ENCODE peak calls at places on chromosomes 13 and 19, in five cellular contexts. E, X, H, L and Q are unnamed samples.
A peak's percentile ranks its signal among the peaks of the same experiment; 100 is the strongest.

GRCh38 chr13:21100211-21100610 is 38.8 kb upstream of the LATS2 start:
- DNase-seq in E (no peak), X (no peak), H (no peak), L (no peak), Q (no peak)

GRCh38 chr19:37551123-37551993 is 43.2 kb downstream of the ZNF571 start:
- DNase-seq in E (no peak), X (peak; percentile 50), H (peak; percentile 54), L (no peak), Q (no peak)

GRCh38 chr13:39779337-39780270 is 124.1 kb downstream of the COG6 start:
- DNase-seq in E (no peak), X (no peak), H (peak; percentile 54), L (no peak), Q (no peak)

GRCh38 chr19:51010066-51010795 is 8.8 kb upstream of the KLK8 start:
- DNase-seq in E (no peak), X (no peak), H (no peak), L (no peak), Q (no peak)

GRCh38 chr13:52846567-52847321 is 1.7 kb downstream of the PCDH8 start:
- DNase-seq in E (peak; percentile 95), X (peak; percentile 55), H (no peak), L (peak; percentile 85), Q (no peak)

GRCh38 chr19:45972081-45972943 is 1.4 kb downstream of the NOVA2 start:
- DNase-seq in E (no peak), X (peak; percentile 21), H (peak; percentile 44), L (no peak), Q (no peak)

GRCh38 chr19:55041627-55042343 is 3.7 kb upstream of the GP6 start:
- DNase-seq in E (no peak), X (no peak), H (peak; percentile 13), L (no peak), Q (no peak)

GRCh38 chr19:38265213-38265861 is 964 bp downstream of the SPINT2 start:
- DNase-seq in E (no peak), X (no peak), H (peak; percentile 10), L (no peak), Q (peak; percentile 55)

GRCh38 chr13:89458456-89458855 is 1787.3 kb downstream of the SLITRK5 start:
- DNase-seq in E (no peak), X (no peak), H (no peak), L (no peak), Q (no peak)

GRCh38 chr19:58294743-58295374 is 10.3 kb upstream of the ERVK3-1 start:
- DNase-seq in E (no peak), X (no peak), H (no peak), L (no peak), Q (no peak)

GRCh38 chr13:101785858-101786257 is 333.4 kb downstream of the ITGBL1 start:
- DNase-seq in E (peak; percentile 64), X (peak; percentile 19), H (no peak), L (peak; percentile 5), Q (peak; percentile 49)

GRCh38 chr19:6318772-6319171 is 14.6 kb downstream of the ACER1 start:
- DNase-seq in E (no peak), X (no peak), H (no peak), L (no peak), Q (no peak)

GRCh38 chr19:1183543-1184172 is 9.6 kb upstream of the SBNO2 start:
- DNase-seq in E (no peak), X (no peak), H (no peak), L (no peak), Q (peak; percentile 87)

DNA sequence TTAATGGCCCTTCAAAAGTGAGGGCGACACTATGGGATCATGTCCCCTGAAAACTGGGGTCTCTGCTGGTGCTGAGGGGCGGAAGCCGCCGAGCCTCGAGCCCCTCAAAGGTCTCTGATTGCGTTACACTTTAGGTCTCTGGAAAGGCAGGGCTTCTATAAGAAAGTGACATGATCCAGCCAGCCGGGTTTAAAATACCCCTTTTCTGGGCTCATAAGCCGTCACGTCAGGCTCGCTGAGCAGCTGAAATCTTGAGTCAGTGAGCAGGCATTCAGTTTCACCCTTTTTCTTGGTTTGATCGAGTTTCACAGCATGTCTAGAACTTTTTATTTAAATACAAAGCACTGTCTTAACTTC is 600 bp upstream of the HMGB1 start:
- DNase-seq in E (peak; percentile 55), X (no peak), H (no peak), L (no peak), Q (no peak)
- H3K4me3 ChIP-seq in E (peak overlapping the region; percentile 98), X (peak overlapping the region; percentile 94), H (peak overlapping the region; percentile 23), L (peak overlapping the region; percentile 81), Q (peak overlapping the region; percentile 45)

DNA sequence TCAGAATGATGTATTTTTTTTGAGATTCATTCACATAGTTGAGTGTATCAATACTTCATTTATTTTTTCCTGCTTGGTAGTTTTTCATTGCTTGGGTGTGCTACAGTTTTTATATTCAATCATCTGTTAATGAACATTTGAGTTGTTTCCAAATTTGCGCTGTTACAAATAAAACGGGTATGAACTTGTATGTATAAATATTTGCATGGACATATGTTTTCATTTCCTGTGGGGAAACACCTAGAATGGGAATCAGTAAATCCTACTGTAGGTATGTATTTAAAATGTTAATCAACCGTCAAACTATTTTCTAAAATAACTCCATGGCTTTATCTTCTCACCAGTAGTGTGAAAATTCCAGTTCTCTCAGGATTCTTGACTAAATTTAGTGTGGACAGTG is 826.3 kb downstream of the EFNB2 start:
- DNase-seq in E (no peak), X (no peak), H (no peak), L (no peak), Q (no peak)
- H3K27me3 ChIP-seq in E (no peaks in the 10 kb centered on the region), X (no peaks in the 10 kb centered on the region), H (no peaks in the 10 kb centered on the region), L (no peaks in the 10 kb centered on the region), Q (no peaks in the 10 kb centered on the region)

GRCh38 chr19:29807870-29808405 is 3.9 kb upstream of the CCNE1 start:
- DNase-seq in E (no peak), X (no peak), H (no peak), L (no peak), Q (no peak)

GRCh38 chr19:29806098-29806866 is 5.5 kb upstream of the CCNE1 start:
- DNase-seq in E (peak; percentile 40), X (peak; percentile 67), H (no peak), L (no peak), Q (peak; percentile 62)

GRCh38 chr19:29805026-29805925 is 6.5 kb upstream of the CCNE1 start:
- DNase-seq in E (no peak), X (no peak), H (no peak), L (no peak), Q (no peak)

GRCh38 chr19:29807178-29807577 is 4.6 kb upstream of the CCNE1 start:
- DNase-seq in E (no peak), X (no peak), H (no peak), L (no peak), Q (no peak)

GRCh38 chr19:29804493-29804892 is 7.3 kb upstream of the CCNE1 start:
- DNase-seq in E (no peak), X (no peak), H (no peak), L (no peak), Q (no peak)
- H3K4me3 ChIP-seq in E (no peak overlapping the region), X (no peak overlapping the region), H (no peak overlapping the region), L (no peak overlapping the region), Q (no peak overlapping the region)

GRCh38 chr19:47865166-47865565 is 6.1 kb downstream of the TPRX2 start:
- DNase-seq in E (no peak), X (peak; percentile 18), H (no peak), L (no peak), Q (no peak)
- H3K27me3 ChIP-seq in E (no peaks in the 10 kb centered on the region), X (peaks cover 22% of the 10 kb centered on the region), H (no peaks in the 10 kb centered on the region), L (no peaks in the 10 kb centered on the region), Q (no peaks in the 10 kb centered on the region)